ENCODE peak calls at places on chromosomes 6 and 20, in four cellular contexts. K, J, W and U are unnamed samples.

GRCh38 chr20:46999821-47000465 is 105.3 kb downstream of the EYA2 start:
- DNase-seq in K (no peak), J (no peak), W (no peak), U (no peak)

GRCh38 chr6:96724641-96725040 is 112.6 kb downstream of the GPR63 start:
- DNase-seq in J (no peak), W (no peak), K (no peak), U (no peak)

GRCh38 chr20:40966103-40966502 is 62.5 kb upstream of the TOP1 start:
- DNase-seq in J (no peak), K (no peak), W (no peak), U (no peak)

GRCh38 chr6:111614833-111615582 is 9.3 kb upstream of the TRAF3IP2 start:
- DNase-seq in W (no peak), K (peak; percentile 40), J (no peak), U (no peak)

GRCh38 chr20:47351643-47352331 is 4.7 kb downstream of the ZMYND8 start:
- DNase-seq in J (no peak), W (no peak), K (no peak), U (no peak)

GRCh38 chr6:85669735-85670194 is 27.1 kb upstream of the SYNCRIP start:
- DNase-seq in K (no peak), W (no peak), J (no peak), U (no peak)

GRCh38 chr6:169070506-169071176 is 183.0 kb downstream of the THBS2 start:
- DNase-seq in W (no peak), K (peak; percentile 37), J (peak; percentile 99), U (no peak)

GRCh38 chr20:12012241-12013222 is 94.8 kb downstream of the BTBD3 start:
- DNase-seq in K (peak; percentile 7), W (no peak), J (no peak), U (no peak)

GRCh38 chr6:114733596-114733995 is 390.8 kb upstream of the HS3ST5 start:
- DNase-seq in W (no peak), K (no peak), J (no peak), U (no peak)

GRCh38 chr6:114739656-114740055 is 396.8 kb upstream of the HS3ST5 start:
- DNase-seq in W (no peak), J (no peak), K (no peak), U (no peak)

GRCh38 chr6:114740547-114740946 is 397.7 kb upstream of the HS3ST5 start:
- DNase-seq in J (no peak), W (no peak), K (no peak), U (no peak)

GRCh38 chr6:114735118-114735730 is 392.4 kb upstream of the HS3ST5 start:
- DNase-seq in J (no peak), K (no peak), W (no peak), U (no peak)
- TF ChIP-seq CTCF in J (no peak), K (no peak), W (no peak), U (no peak)

DNA sequence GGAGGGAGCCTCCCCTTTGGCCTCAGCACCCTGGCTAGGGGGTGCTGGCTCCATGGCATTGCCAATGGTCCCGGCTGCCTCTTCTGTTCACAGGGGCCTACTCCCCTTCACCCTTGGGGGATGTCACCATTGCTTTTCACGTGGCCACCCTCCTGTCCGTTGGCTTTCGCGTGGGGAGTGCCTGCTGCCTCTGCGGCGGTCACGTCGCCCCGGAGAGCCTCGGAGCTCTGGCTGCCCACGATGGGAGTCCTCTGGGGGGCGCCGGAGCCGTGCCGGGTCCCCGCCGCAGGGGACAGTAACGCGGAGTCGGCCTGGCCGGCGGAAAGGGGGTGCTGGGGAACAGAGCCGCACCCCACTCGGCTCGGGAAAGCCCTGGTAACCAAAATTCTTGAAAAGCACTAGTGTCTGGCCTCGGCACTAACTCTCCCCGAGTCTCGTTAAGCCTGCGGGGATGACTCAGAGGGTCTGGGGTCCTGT is 661 bp upstream of the HEBP2 start:
- DNase-seq in W (no peak), K (peak; percentile 26), J (no peak), U (peak; percentile 76)
- TF ChIP-seq CTCF in W (no peak), K (no peak), J (peak; percentile 37), U (no peak)

DNA sequence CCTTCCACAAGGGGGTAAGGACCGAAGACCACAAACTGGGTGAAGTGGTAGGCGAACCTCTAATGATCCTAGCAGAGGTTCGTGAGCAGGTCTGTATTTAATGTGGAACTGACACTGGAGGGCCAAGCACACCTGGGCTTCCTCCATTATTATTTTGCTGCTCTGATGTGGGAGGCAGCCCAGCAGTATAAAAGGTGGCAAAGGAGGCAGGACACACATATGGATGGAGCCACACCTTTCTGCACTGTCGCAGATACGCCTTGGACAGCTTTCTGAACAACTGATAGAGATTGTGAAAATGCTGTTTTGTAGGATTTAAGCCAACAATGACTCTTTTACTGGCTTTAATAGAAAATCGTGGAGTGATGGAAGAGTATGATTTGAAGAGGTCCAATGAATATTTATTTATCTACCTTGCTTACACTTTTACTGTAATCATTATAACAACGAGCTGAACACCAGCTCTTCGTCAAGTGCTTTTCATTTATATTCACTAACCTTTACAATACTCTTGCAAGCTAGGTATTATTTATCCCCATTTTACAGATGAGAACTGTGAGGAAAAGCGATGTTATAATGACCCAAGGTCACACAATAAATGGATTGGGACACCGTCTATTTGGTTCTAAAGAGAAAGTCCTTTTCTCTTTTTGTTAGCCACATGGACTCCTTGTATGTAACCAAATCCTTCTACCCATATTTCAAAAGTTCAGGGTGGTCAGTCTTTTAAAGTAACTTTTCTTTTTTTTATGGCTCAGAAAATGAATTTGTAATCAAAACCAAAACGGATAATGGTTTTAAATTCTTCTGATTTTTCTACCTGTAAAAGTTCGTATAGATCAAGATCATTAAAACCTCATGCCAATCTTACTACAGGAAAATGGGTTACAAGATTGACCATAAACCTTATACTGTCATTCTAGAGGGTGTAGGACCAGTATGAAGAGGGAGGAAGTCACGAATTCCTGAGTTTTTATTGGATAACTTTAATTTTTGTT is 116.9 kb downstream of the UTRN start:
- DNase-seq in W (no peak), J (no peak), K (no peak), U (no peak)
- TF ChIP-seq CTCF in W (no peak), J (no peak), K (no peak), U (no peak)

GRCh38 chr20:20594171-20594530 is 118.3 kb downstream of the RALGAPA2 start:
- DNase-seq in K (no peak), J (no peak), W (no peak), U (no peak)
- TF ChIP-seq CTCF in K (peak; percentile 27), J (no peak), W (no peak), U (no peak)

GRCh38 chr6:40990301-40990700 is 48.7 kb downstream of the UNC5CL start:
- DNase-seq in J (no peak), K (no peak), W (no peak), U (no peak)
- TF ChIP-seq CTCF in J (peak; percentile 18), K (no peak), W (no peak), U (no peak)

GRCh38 chr6:136791296-136792065 is 796 bp downstream of the MAP3K5 start:
- DNase-seq in W (no peak), J (no peak), K (peak; percentile 49), U (peak; percentile 87)

GRCh38 chr6:136793348-136793747 is 1.1 kb upstream of the MAP3K5 start:
- DNase-seq in W (no peak), K (no peak), J (no peak), U (no peak)

GRCh38 chr6:136790411-136791295 is 1.6 kb downstream of the MAP3K5 start:
- DNase-seq in W (no peak), K (no peak), J (no peak), U (no peak)

GRCh38 chr6:136792945-136793289 is 640 bp upstream of the MAP3K5 start:
- DNase-seq in J (no peak), K (peak; percentile 91), W (peak; percentile 93), U (peak; percentile 94)

DNA sequence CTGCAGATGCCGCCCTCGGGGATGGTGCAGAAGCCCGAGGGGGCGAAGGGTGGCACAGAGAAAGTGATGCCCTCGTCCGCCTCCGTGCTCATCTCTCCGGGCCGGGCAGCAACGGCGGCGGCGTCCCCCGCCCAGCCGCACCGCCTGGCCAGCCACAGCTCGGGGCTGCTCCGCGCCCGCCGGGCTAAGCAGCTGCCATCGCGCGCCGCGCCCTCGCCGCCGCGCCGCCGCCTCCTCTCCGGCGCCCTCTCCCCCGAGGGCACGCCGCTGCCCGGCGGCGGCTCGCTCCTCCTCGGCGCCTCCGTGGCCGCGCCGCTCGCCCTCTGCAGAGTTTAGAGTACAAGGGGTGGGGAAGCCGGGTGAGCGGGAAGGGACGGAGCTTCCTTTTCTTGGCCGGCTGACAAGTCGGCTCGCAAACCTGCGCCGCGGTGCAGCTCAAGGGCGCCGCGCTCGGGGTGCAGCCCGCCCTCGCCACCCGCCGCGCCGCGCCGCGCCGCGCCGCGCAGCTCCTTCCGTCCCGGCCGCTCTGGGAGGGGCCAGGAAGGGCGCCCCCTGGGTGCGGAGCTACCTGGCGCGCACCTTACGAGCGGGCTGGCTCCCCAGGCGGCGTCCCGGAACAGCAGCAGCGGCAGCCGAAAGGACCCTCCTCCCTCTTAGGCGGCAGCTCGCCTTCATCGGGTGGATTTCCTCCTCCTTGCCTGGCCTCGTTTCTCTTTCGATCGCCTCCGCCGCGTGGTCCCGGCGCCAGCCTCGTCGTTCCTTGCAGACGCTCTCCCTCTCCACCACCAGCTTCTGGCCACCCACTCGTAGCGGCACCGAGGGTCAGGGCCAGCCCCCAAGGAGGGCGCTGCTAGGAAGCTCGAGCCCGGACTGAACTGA is at the start of gene MAP3K5:
- DNase-seq in W (peak; percentile 78), K (peak; percentile 93), J (no peak), U (peak; percentile 91)
- TF ChIP-seq CTCF in W (peak; percentile 54), K (no peak), J (peak; percentile 59), U (peak; percentile 61)

GRCh38 chr20:49906615-49907154 is 8.6 kb downstream of the SPATA2 start:
- DNase-seq in J (no peak), W (peak; percentile 20), K (no peak), U (no peak)

GRCh38 chr20:49907405-49908257 is 7.7 kb downstream of the SPATA2 start:
- DNase-seq in J (no peak), K (no peak), W (peak; percentile 37), U (no peak)

GRCh38 chr20:49908258-49908565 is 7.1 kb downstream of the SPATA2 start:
- DNase-seq in J (no peak), W (peak; percentile 50), K (no peak), U (no peak)

GRCh38 chr20:49910340-49910706 is 5.0 kb downstream of the SPATA2 start:
- DNase-seq in K (no peak), W (no peak), J (no peak), U (no peak)

DNA sequence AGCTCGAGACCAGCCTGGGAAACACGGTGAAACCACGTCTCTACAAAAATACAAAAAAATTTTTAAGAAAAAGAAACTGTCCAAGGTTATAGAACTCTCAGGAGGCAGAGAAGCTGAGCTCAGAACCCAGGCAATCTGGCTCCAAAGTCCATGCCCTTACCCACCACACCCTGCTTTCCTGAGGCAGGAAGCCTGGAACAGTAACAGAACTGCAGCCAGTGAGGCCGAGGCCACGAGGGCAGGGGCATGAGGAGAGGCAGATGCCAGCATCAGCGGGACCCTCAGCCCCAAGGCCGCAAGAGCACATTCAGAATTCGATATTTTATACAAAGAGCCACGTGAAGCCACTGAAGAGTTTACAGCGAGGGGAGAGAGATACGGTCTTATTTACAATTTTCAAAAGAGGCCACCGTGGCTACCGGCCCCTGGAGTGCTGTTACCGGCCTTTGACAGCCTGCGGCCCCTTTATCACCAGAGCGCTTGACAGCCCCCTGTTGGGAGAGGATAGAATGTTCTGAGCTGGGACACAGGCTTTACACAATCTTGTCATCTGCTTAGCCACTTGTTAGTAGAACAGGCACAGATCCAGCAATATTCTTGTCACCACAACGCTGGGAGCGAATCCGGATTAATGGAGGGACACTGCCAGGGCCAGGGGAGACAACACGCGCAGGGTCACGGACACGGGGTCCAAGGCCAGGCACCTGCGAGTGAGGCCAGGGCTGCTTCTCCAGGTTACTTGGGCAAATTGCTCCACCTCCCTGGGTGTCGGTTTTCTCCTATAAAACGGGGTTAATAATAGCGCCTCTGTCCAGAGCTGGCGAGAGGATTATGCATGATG is 5.6 kb downstream of the SPATA2 start:
- DNase-seq in W (peak; percentile 58), J (no peak), K (no peak), U (no peak)
- TF ChIP-seq CTCF in W (peak; percentile 39), J (no peak), K (no peak), U (no peak)